ENCODE peak calls at places on chromosome 1, in nine cellular contexts. X is CD8-positive, alpha-beta memory T cell; Y is cardiac fibroblast; C is posterior cingulate gyrus; T is NAMALWA; K is anterior cingulate cortex; W is sciatic nerve; Z is HT1080; E is HT-29. H is an unnamed sample.

GRCh38 chr1:234782057-234782800 is 172.3 kb upstream of the IRF2BP2 start:
- DNase-seq in K (no peak), E (no peak), X (no peak), T (no peak), Z (no peak), C (no peak), W (no peak), Y (no peak), H (peak)

GRCh38 chr1:229006121-229006870 is 264.6 kb upstream of the RAB4A start:
- DNase-seq in E (no peak), Y (peak), T (no peak), K (no peak), C (peak), X (no peak), Z (peak), W (no peak), H (peak)

GRCh38 chr1:105337427-105337826 is 1587.7 kb downstream of the AMY1C start:
- DNase-seq in C (no peak), T (no peak), K (no peak), Z (no peak), W (no peak), E (no peak), X (no peak), Y (no peak), H (no peak)

GRCh38 chr1:198280080-198280479 is 123.3 kb downstream of the NEK7 start:
- DNase-seq in E (no peak), X (no peak), Y (no peak), Z (no peak), K (no peak), T (no peak), W (no peak), C (no peak), H (no peak)

GRCh38 chr1:186754542-186755150 is 74.1 kb upstream of the PLA2G4A start:
- DNase-seq in W (no peak), T (no peak), Y (no peak), X (no peak), C (no peak), E (no peak), Z (no peak), K (no peak), H (no peak)

GRCh38 chr1:28163496-28164120 is 12.9 kb downstream of the PTAFR start:
- DNase-seq in W (no peak), C (peak), Y (no peak), T (no peak), E (no peak), Z (no peak), X (no peak), K (peak), H (no peak)

GRCh38 chr1:76330993-76331603 is 256.6 kb downstream of the ST6GALNAC3 start:
- DNase-seq in Y (peak), T (peak), W (no peak), K (peak), E (peak), Z (peak), X (no peak), C (no peak), H (no peak)

GRCh38 chr1:2431095-2431494 is 18.7 kb upstream of the PEX10 start:
- DNase-seq in Z (no peak), Y (no peak), E (no peak), W (no peak), K (no peak), T (no peak), X (no peak), C (no peak), H (no peak)

GRCh38 chr1:43366601-43367025 is 1.2 kb downstream of the ELOVL1 start:
- DNase-seq in T (no peak), Z (no peak), C (no peak), K (no peak), X (no peak), W (no peak), E (peak), Y (no peak), H (no peak)

GRCh38 chr1:200979574-200980451 is 43.7 kb downstream of the KIF21B start:
- DNase-seq in Z (peak), X (peak), C (peak), K (no peak), T (peak), W (no peak), E (peak), Y (peak), H (no peak)

GRCh38 chr1:186155594-186155993 is 219.5 kb downstream of the TPR start:
- DNase-seq in T (peak), X (no peak), E (peak), W (no peak), Z (peak), Y (peak), C (no peak), K (no peak), H (no peak)

GRCh38 chr1:79875187-79875586 is 868.7 kb upstream of the ADGRL4 start:
- DNase-seq in E (no peak), Z (no peak), T (no peak), Y (no peak), K (no peak), W (no peak), X (no peak), C (peak), H (no peak)

H was measured in left lobe of liver.